ENCODE peak calls at places on chromosomes 6 and 20, in eight cellular contexts. T is bronchial epithelial cell, N is cardiac muscle cell, O is progenitor cell of endocrine pancreas, I is Panc1, Y is upper lobe of left lung, D is lower leg skin, V is Calu3. X is an unnamed sample.

GRCh38 chr6:145685932-145686331 is 49.4 kb downstream of the EPM2A start:
- DNase-seq in I (no peak), T (no peak), V (no peak), Y (no peak), D (no peak), O (no peak), N (no peak), X (no peak)

GRCh38 chr6:137707590-137708360 is 159.3 kb upstream of the TNFAIP3 start:
- DNase-seq in D (peak; percentile 76), Y (peak; percentile 81), O (no peak), T (peak; percentile 88), I (peak; percentile 25), V (peak; percentile 32), N (peak; percentile 65), X (peak; percentile 27)

GRCh38 chr20:44810391-44811149 is at the start of gene RIMS4:
- DNase-seq in I (no peak), V (peak; percentile 41), D (no peak), O (peak; percentile 23), N (peak; percentile 79), T (no peak), Y (no peak), X (no peak)

GRCh38 chr20:23687986-23688385 is 852 bp downstream of the CST4 start:
- DNase-seq in O (no peak), T (no peak), I (no peak), Y (no peak), D (no peak), V (no peak), N (no peak), X (no peak)

GRCh38 chr20:17910828-17911294 is 57.7 kb downstream of the SNX5 start:
- DNase-seq in O (no peak), I (no peak), D (peak; percentile 60), V (no peak), N (no peak), Y (no peak), T (peak; percentile 25), X (no peak)

GRCh38 chr6:108616544-108616943 is 55.8 kb downstream of the FOXO3 start:
- DNase-seq in I (no peak), N (no peak), D (no peak), T (no peak), V (no peak), Y (no peak), O (no peak), X (no peak)

GRCh38 chr20:3693376-3693775 is 11.6 kb upstream of the ADAM33 start:
- DNase-seq in Y (no peak), D (no peak), I (no peak), O (no peak), N (no peak), V (no peak), T (no peak), X (no peak)

GRCh38 chr20:22681591-22682248 is 97.3 kb upstream of the FOXA2 start:
- DNase-seq in V (no peak), D (no peak), Y (no peak), I (no peak), T (no peak), N (no peak), O (no peak), X (no peak)

GRCh38 chr6:22418714-22419113 is 121.9 kb upstream of the PRL start:
- DNase-seq in N (no peak), V (no peak), I (no peak), T (no peak), Y (no peak), D (no peak), O (no peak), X (no peak)

GRCh38 chr20:36491901-36492617 is 49.3 kb upstream of the MYL9 start:
- DNase-seq in T (peak; percentile 79), Y (peak; percentile 45), I (no peak), D (no peak), N (no peak), V (no peak), O (no peak), X (no peak)

GRCh38 chr6:82906951-82907350 is 158.7 kb downstream of the UBE3D start:
- DNase-seq in V (no peak), O (no peak), I (no peak), Y (no peak), D (no peak), T (peak; percentile 64), N (no peak), X (no peak)

GRCh38 chr20:62776692-62777527 is 19.4 kb upstream of the MRGBP start:
- DNase-seq in D (no peak), T (peak; percentile 41), Y (no peak), N (no peak), I (no peak), O (no peak), V (peak; percentile 49), X (no peak)

GRCh38 chr20:20318318-20319161 is 49.4 kb upstream of the INSM1 start:
- DNase-seq in T (no peak), N (no peak), Y (no peak), D (peak; percentile 54), V (no peak), O (no peak), I (no peak), X (no peak)

GRCh38 chr6:56245903-56246351 is 1.5 kb downstream of the COL21A1 start:
- DNase-seq in O (no peak), V (no peak), D (no peak), T (no peak), Y (no peak), N (no peak), I (no peak), X (no peak)

DNA sequence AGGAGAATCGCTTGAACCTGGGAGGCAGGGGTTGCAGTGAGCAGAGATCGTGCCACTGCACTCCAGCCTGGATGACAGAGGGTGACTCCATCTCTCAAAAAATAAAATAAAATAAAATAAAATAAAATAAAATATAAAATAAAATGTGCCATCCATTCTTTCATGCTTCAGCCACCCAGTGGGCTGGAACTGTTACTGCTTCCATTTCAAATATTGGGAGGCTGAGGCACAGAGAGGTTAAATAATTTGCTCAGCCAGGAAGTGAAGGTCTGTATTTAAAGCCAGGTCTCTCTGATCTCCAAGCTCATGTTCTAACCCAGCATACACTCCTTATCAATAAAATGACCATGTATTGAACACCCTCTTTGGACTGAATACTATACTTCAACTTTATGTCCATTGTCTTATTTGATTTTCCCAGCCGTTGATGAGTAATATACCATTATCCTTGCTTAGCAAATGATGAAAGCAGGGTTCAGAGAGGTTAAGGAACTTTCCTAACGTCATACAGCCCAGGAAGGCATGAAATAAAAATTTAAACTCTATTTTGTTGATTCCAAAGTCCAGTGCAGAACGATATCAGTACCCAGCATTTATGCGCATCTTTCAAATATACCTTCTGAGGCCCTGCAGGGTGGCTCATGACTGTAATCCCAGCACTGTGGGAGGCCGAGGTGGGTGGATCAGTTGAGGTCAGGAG is 25.8 kb upstream of the SLC9A8 start:
- DNase-seq in T (no peak), O (no peak), I (no peak), V (no peak), Y (no peak), N (no peak), D (no peak), X (no peak)
- TF ChIP-seq CTCF in T (no peak), O (peak; percentile 39), I (no peak), V (peak; percentile 59), Y (peak; percentile 30), N (peak; percentile 38), D (no peak), X (no peak)

GRCh38 chr6:16871047-16871446 is 109.8 kb upstream of the ATXN1 start:
- DNase-seq in T (no peak), I (no peak), N (no peak), Y (no peak), V (no peak), O (no peak), D (no peak), X (no peak)

GRCh38 chr6:16868968-16869367 is 107.7 kb upstream of the ATXN1 start:
- DNase-seq in D (no peak), Y (no peak), T (no peak), I (no peak), V (no peak), O (no peak), N (no peak), X (no peak)

GRCh38 chr6:16873698-16874097 is 112.4 kb upstream of the ATXN1 start:
- DNase-seq in T (no peak), Y (no peak), I (no peak), D (no peak), V (no peak), O (no peak), N (no peak), X (no peak)

GRCh38 chr6:16876201-16876600 is 114.9 kb upstream of the ATXN1 start:
- DNase-seq in D (no peak), O (no peak), N (no peak), V (no peak), T (no peak), Y (no peak), I (no peak), X (no peak)

GRCh38 chr6:16872543-16873230 is 111.4 kb upstream of the ATXN1 start:
- DNase-seq in I (no peak), N (no peak), T (no peak), O (no peak), V (no peak), D (no peak), Y (no peak), X (no peak)
- TF ChIP-seq CTCF in I (no peak), N (peak; percentile 11), T (peak; percentile 3), O (no peak), V (no peak), D (no peak), Y (no peak), X (no peak)

DNA sequence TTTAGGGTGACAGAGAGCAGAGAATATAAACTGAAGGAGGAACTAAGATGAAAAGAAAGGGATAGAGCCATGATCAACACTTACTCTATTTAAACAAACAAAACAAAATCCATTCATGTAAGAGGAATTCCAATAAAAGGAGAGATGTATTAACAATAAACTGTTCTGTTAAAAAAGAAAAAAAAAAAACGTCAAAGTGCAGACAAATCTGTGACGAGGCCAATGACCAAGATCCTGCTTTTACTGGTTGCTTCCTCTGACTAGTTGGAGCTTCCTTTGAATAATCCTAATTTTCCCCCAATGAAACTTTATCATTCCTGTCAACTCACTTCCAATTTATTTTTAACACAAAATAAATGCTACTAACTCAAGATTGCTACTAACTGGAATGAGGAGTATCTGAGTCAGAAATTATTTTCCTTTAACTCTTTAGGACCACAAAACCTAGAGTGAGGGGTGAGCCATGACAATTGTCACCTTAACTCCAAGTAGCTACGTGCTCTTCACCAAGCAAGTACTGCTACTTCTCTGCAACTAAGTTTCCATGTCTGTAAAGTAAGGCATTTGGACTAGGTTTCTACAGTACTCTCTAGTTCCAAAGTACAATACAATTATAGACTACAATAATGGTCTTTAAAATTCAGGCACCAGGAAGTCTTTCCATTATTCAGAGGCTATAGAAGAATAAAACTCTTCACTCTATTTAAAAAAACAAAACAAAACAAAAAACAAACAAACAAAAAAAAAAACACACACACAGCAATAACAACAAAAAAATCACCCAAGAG is 152.0 kb downstream of the PTPRK start:
- DNase-seq in O (no peak), I (no peak), T (no peak), Y (no peak), V (no peak), N (no peak), D (no peak), X (no peak)
- TF ChIP-seq CTCF in O (no peak), I (no peak), T (no peak), Y (no peak), V (no peak), N (no peak), D (no peak), X (no peak)

DNA sequence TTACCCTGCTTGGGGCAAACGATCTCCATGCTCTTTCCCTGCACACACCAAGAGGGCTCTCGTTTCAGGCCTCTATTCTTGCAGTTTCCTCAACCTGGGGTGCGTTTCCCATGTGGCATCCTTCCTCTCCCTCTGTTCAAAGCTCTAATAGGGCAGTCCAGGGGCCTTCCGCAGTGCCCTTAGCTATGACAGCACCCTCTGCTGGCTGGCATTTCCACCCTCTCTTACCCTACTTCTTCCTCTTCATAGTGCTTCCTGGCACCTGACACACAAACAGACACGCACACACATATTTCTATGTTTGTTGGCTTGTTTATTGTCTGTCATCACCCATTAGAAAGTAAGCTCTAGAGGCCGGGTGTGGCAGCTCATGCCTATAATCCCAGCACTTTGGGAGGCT is 294.0 kb downstream of the CLIC5 start:
- DNase-seq in T (no peak), O (no peak), V (no peak), D (no peak), I (no peak), Y (no peak), N (no peak), X (no peak)
- TF ChIP-seq CTCF in T (peak; percentile 16), O (no peak), V (no peak), D (no peak), I (peak; percentile 27), Y (no peak), N (no peak), X (no peak)

X was measured in activated B cell treated with CpG ODN at 0.5 μM for 24 hours.